ENCODE peak calls at places on chromosomes 6 and 20, in eight cellular contexts. C, K, X, Q, B, O, W and T are unnamed samples.

GRCh38 chr6:16354692-16355091 is 116.3 kb downstream of the GMPR start:
- DNase-seq in C (no peak), K (no peak), X (no peak), Q (no peak), B (no peak), O (no peak), W (no peak), T (no peak)

GRCh38 chr6:17867880-17868279 is 119.6 kb downstream of the KIF13A start:
- DNase-seq in C (peak), K (peak), X (peak), Q (no peak), B (no peak), O (no peak), W (no peak), T (no peak)

GRCh38 chr6:119966484-119966883 is 616.9 kb upstream of the MAN1A1 start:
- DNase-seq in C (no peak), K (no peak), X (no peak), Q (no peak), B (peak), O (peak), W (no peak), T (peak)

GRCh38 chr6:108608453-108609275 is 47.9 kb downstream of the FOXO3 start:
- DNase-seq in C (peak), K (no peak), X (peak), Q (no peak), B (no peak), O (peak), W (no peak), T (no peak)

GRCh38 chr20:4151342-4151741 is 136.0 kb upstream of the RNF24 start:
- DNase-seq in C (no peak), K (no peak), X (no peak), Q (no peak), B (no peak), O (no peak), W (no peak), T (no peak)

GRCh38 chr6:33319939-33320314 is 2.4 kb upstream of the ZBTB22 start:
- DNase-seq in C (no peak), K (no peak), X (no peak), Q (no peak), B (no peak), O (no peak), W (no peak), T (no peak)

GRCh38 chr20:11907621-11908020 is 10.1 kb upstream of the BTBD3 start:
- DNase-seq in C (peak), K (peak), X (no peak), Q (no peak), B (no peak), O (no peak), W (no peak), T (no peak)

GRCh38 chr6:97850458-97851218 is 567.6 kb upstream of the MMS22L start:
- DNase-seq in C (no peak), K (peak), X (peak), Q (no peak), B (no peak), O (peak), W (no peak), T (no peak)

GRCh38 chr6:65000815-65001214 is 706.2 kb downstream of the EYS start:
- DNase-seq in C (no peak), K (no peak), X (no peak), Q (no peak), B (no peak), O (no peak), W (no peak), T (no peak)

GRCh38 chr20:49347156-49347555 is 69.3 kb upstream of the ZNFX1 start:
- DNase-seq in C (no peak), K (no peak), X (no peak), Q (no peak), B (no peak), O (no peak), W (no peak), T (no peak)

GRCh38 chr6:28522594-28523557 is 2.8 kb upstream of the GPX5 start:
- DNase-seq in C (no peak), K (no peak), X (no peak), Q (no peak), B (peak), O (peak), W (no peak), T (no peak)

GRCh38 chr6:85062884-85063283 is 298.5 kb upstream of the TBX18 start:
- DNase-seq in C (no peak), K (peak), X (no peak), Q (no peak), B (no peak), O (no peak), W (no peak), T (no peak)

GRCh38 chr6:104606361-104606760 is 253.4 kb downstream of the HACE1 start:
- DNase-seq in C (no peak), K (no peak), X (no peak), Q (no peak), B (no peak), O (peak), W (no peak), T (no peak)

GRCh38 chr6:2133718-2134310 is 111.6 kb downstream of the GMDS start:
- DNase-seq in C (no peak), K (no peak), X (no peak), Q (no peak), B (no peak), O (no peak), W (no peak), T (no peak)

GRCh38 chr6:4316867-4317400 is 181.6 kb upstream of the ECI2 start:
- DNase-seq in C (peak), K (peak), X (peak), Q (no peak), B (no peak), O (no peak), W (no peak), T (no peak)

GRCh38 chr20:36310215-36310981 is 4.3 kb downstream of the DLGAP4 start:
- DNase-seq in C (no peak), K (no peak), X (no peak), Q (no peak), B (no peak), O (no peak), W (no peak), T (no peak)

GRCh38 chr6:109671721-109672120 is 19.3 kb downstream of the AK9 start:
- DNase-seq in C (peak), K (peak), X (no peak), Q (no peak), B (no peak), O (no peak), W (no peak), T (no peak)

GRCh38 chr20:35617397-35618031 is 1.9 kb downstream of the SPAG4 start:
- DNase-seq in C (peak), K (peak), X (peak), Q (no peak), B (peak), O (peak), W (no peak), T (peak)

GRCh38 chr6:41222513-41222912 is 5.6 kb upstream of the TREML4 start:
- DNase-seq in C (no peak), K (no peak), X (no peak), Q (no peak), B (no peak), O (no peak), W (no peak), T (no peak)

GRCh38 chr6:151690768-151691562 is 116.5 kb upstream of the ESR1 start:
- DNase-seq in C (no peak), K (peak), X (peak), Q (no peak), B (no peak), O (no peak), W (no peak), T (peak)

GRCh38 chr6:33692760-33693158 is 18.7 kb downstream of the UQCC2 start:
- DNase-seq in C (peak), K (peak), X (peak), Q (no peak), B (no peak), O (no peak), W (no peak), T (no peak)

GRCh38 chr6:107555449-107555848 is 65.5 kb downstream of the SOBP start:
- DNase-seq in C (no peak), K (no peak), X (no peak), Q (no peak), B (no peak), O (peak), W (no peak), T (no peak)

GRCh38 chr6:155628315-155628714 is 172.7 kb upstream of the NOX3 start:
- DNase-seq in C (no peak), K (no peak), X (no peak), Q (no peak), B (no peak), O (no peak), W (no peak), T (peak)

GRCh38 chr20:32674362-32674789 is 635 bp upstream of the C20orf203 start:
- DNase-seq in C (peak), K (peak), X (peak), Q (no peak), B (peak), O (peak), W (peak), T (peak)

GRCh38 chr6:154950979-154951378 is 44.1 kb upstream of the TIAM2 start:
- DNase-seq in C (no peak), K (no peak), X (no peak), Q (no peak), B (no peak), O (no peak), W (no peak), T (peak)

GRCh38 chr6:34544776-34545471 is 11.2 kb downstream of the SPDEF start:
- DNase-seq in C (no peak), K (no peak), X (no peak), Q (no peak), B (peak), O (no peak), W (no peak), T (no peak)

GRCh38 chr20:20856956-20857355 is 144.5 kb upstream of the RALGAPA2 start:
- DNase-seq in C (no peak), K (peak), X (no peak), Q (no peak), B (no peak), O (no peak), W (no peak), T (no peak)

GRCh38 chr6:52909531-52909930 is at the start of gene GSTA3:
- DNase-seq in C (no peak), K (peak), X (no peak), Q (no peak), B (peak), O (no peak), W (no peak), T (no peak)

GRCh38 chr20:51525241-51526104 is 17.0 kb downstream of the NFATC2 start:
- DNase-seq in C (no peak), K (no peak), X (no peak), Q (no peak), B (peak), O (no peak), W (no peak), T (peak)

GRCh38 chr20:51526105-51526470 is 16.4 kb downstream of the NFATC2 start:
- DNase-seq in C (no peak), K (no peak), X (no peak), Q (no peak), B (no peak), O (no peak), W (no peak), T (no peak)

GRCh38 chr20:51528263-51529026 is 14.1 kb downstream of the NFATC2 start:
- DNase-seq in C (no peak), K (no peak), X (no peak), Q (no peak), B (no peak), O (no peak), W (no peak), T (no peak)

GRCh38 chr20:51529027-51529749 is 13.3 kb downstream of the NFATC2 start:
- DNase-seq in C (peak), K (peak), X (peak), Q (no peak), B (peak), O (no peak), W (no peak), T (no peak)

DNA sequence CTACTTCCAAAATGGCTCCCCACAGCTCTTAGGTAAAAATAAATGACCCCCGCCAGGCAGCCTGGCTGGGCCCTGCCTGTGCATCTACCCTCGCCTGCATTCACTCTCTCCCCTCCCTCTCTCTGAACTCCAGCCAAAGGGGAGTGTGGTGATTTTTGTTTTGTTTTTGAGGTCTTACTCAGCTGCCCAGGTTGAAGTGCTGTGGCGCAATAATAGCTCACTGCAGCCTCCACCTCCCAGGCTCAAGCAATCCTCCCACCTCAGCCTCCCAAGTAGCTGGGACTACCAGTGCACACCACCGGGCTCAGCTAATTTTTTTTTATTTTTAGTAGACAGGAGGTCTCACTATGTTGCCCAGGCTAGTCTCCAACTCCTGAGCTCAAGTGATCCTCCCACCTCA is 15.8 kb downstream of the NFATC2 start:
- DNase-seq in C (no peak), K (no peak), X (no peak), Q (no peak), B (no peak), O (no peak), W (no peak), T (no peak)
- H2AFZ ChIP-seq in C (no peak), K (no peak), X (no peak), Q (no peak), B (no peak), O (no peak), W (no peak), T (peak)

DNA sequence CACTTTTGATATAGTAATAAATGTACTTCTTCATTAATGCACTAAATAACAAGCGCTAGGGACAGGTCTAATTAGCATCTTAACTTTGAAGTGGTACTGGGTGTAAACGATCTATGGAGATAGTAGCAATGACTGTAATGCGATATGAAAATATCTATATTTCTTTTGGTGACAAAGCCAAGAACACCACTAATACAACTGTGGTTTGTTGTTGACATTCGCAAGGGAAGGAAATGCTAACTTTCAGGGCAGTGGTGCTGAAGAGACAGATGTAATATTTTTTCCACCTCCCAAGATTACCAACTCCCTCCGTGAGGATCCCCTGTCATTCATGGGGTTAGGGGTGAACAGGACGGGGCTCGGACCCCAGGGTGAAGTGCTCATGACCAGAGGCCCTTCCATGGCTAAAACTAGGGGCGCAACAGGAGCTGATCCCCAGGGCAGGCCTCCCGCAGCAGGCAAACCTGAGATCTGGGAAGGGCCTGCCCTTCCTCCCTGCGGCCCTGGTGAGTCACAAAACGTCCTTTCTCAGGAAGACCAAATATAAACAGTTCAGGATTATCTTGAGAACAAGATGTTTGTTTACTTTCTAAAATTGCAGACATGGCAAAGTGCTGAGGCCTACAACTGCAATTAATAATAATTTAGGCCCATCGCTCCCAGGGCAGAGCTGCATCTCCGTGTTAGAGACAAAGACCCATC is 65.0 kb upstream of the TOX2 start:
- DNase-seq in C (peak), K (peak), X (peak), Q (no peak), B (no peak), O (no peak), W (no peak), T (no peak)
- H3K4me3 ChIP-seq in C (no peak), K (no peak), X (no peak), Q (no peak), B (no peak), O (no peak), W (no peak), T (no peak)

GRCh38 chr6:50362706-50363105 is 313.0 kb upstream of the DEFB112 start:
- DNase-seq in C (no peak), K (no peak), X (no peak), Q (no peak), B (no peak), O (no peak), W (no peak), T (no peak)

GRCh38 chr6:50353603-50354002 is 303.9 kb upstream of the DEFB112 start:
- DNase-seq in C (no peak), K (no peak), X (no peak), Q (no peak), B (no peak), O (no peak), W (no peak), T (no peak)

GRCh38 chr6:50361641-50362331 is 312.1 kb upstream of the DEFB112 start:
- DNase-seq in C (no peak), K (no peak), X (peak), Q (no peak), B (no peak), O (peak), W (no peak), T (no peak)

DNA sequence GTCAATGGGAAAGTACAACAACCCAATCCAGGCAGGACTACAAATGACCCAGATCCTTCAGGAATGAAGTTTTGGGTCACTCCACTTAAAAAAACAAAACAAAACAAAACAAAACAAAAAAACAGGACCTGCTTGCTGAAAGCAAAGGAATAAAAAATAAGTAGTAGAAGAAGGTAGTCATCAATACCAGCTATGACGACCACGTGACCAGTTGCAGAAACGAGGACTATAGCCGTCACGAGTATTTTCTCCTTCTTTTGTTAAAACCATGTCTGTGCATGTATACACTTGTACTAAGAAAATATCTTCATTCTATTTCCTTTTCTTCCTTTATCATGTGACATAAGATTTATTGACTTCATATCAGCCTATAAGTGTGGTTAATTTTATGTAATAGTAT is 308.4 kb upstream of the DEFB112 start:
- DNase-seq in C (no peak), K (no peak), X (no peak), Q (no peak), B (no peak), O (no peak), W (no peak), T (no peak)
- H2AFZ ChIP-seq in C (no peak), K (no peak), X (no peak), Q (no peak), B (no peak), O (no peak), W (no peak), T (no peak)

DNA sequence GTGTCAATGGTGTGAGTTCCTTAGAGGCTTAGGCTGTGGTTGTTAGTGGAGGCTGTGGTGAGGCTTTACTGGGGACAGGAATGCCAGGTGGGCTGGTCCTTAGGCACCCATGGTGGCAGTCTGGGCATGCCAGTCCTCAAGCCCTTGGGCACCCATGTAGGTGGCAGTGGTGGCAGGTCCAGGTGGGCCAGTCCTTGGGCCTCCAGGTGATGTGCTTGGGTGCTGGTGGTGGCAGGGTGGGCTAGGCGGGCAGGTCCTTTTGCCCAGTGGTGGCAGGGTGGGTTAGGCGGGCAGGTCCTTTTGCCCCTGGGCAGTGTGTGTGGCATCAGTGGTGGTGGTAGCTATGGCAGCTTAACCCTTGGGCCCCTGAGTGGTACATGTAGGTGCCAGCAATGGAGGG is 133.8 kb downstream of the FLRT3 start:
- DNase-seq in C (no peak), K (no peak), X (no peak), Q (no peak), B (no peak), O (no peak), W (no peak), T (no peak)
- H3K4me3 ChIP-seq in C (no peak), K (no peak), X (no peak), Q (no peak), B (no peak), O (no peak), W (no peak), T (no peak)

DNA sequence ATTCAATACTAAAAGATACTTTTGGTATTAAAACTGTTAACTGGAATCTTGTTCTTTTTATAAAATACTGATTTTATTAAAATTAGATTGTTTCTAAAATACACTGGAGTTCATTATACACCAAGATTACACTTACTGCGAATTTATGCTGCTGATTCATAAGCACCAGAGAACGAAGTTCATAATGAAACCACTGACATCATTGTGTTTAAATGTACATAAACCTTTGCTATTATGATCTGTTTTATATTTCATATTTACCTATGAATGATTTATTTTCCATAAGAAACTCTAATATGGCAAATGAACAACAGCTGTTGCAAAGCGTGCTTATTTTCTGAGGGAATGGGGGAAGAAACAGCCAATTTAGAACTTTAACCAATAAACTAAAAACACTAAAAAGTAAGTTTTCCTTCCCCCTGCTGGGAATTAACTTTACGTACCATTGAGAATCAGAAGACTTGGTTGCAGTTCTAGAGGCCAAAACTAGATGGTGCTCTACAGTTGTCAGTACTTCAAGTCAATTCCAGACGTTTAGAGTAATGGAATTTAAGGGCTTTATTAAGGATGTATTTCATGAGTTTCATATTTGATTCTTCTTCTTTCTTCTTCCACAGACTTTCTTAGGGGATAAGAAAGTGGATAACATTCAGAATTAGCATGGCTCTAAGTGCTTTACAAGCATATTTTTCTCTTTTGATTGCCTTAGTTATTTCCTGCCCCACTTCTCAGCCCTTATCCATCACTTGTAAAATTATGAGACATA is 30.8 kb upstream of the COL19A1 start:
- DNase-seq in C (peak), K (peak), X (peak), Q (no peak), B (peak), O (peak), W (peak), T (peak)
- H2AFZ ChIP-seq in C (no peak), K (no peak), X (peak), Q (no peak), B (no peak), O (no peak), W (peak), T (no peak)

DNA sequence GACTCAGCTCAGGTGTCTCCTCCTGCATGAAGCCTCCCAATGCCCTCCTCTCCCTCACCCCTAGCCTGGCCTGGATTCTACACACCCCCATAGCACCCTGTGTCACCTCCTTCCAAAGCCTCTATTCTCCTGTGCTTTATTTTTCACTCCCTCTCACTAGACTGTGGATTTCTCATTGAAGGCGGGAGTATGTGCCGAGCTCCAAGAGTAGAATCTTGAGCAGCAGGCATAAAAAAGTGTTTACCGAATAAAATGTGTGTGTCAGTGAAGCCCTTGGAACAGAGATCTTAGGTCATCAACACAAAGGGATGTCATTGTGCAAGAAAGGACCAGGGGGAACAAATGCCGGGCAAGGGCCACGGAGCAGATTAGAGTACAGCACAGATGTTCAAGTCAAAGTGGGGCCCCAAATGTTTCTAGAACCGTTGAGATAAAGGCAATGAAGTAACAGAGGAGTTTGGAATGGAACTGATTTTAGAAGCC is 106.1 kb upstream of the TMEM170B start:
- DNase-seq in C (no peak), K (no peak), X (no peak), Q (no peak), B (no peak), O (no peak), W (no peak), T (no peak)
- H3K4me3 ChIP-seq in C (no peak), K (no peak), X (no peak), Q (no peak), B (no peak), O (no peak), W (no peak), T (no peak)

GRCh38 chr20:56411759-56412472 is at the start of gene CASS4:
- DNase-seq in C (peak), K (peak), X (peak), Q (no peak), B (peak), O (no peak), W (no peak), T (no peak)
- H2AFZ ChIP-seq in C (peak), K (peak), X (peak), Q (no peak), B (peak), O (no peak), W (no peak), T (peak)